ENCODE peak calls at places on chromosomes 11 and 22, in ten cellular contexts. One of them, this sample, is unnamed.

GRCh38 chr11:78000193-78000592 is 5.7 kb upstream of the INTS4 start:
- DNase-seq in spleen: no peak
- DNase-seq in right lobe of liver: no peak
- DNase-seq in lung: peak
- DNase-seq in Peyer's patch: peak
- DNase-seq in PC-3: peak
- DNase-seq in fibroblast of the aortic adventitia: peak
- DNase-seq in tibial nerve: no peak
- DNase-seq in endodermal cell: peak
- DNase-seq in HepG2: peak
- DNase-seq in this sample: peak

GRCh38 chr11:116993599-116993998 is 104.6 kb downstream of the SIK3 start:
- DNase-seq in spleen: no peak
- DNase-seq in right lobe of liver: no peak
- DNase-seq in lung: no peak
- DNase-seq in Peyer's patch: no peak
- DNase-seq in PC-3: no peak
- DNase-seq in fibroblast of the aortic adventitia: no peak
- DNase-seq in tibial nerve: no peak
- DNase-seq in endodermal cell: no peak
- DNase-seq in HepG2: no peak
- DNase-seq in this sample: no peak

GRCh38 chr11:119491753-119492455 is 68.9 kb upstream of the THY1 start:
- DNase-seq in spleen: peak
- DNase-seq in right lobe of liver: no peak
- DNase-seq in lung: no peak
- DNase-seq in Peyer's patch: no peak
- DNase-seq in PC-3: peak
- DNase-seq in fibroblast of the aortic adventitia: peak
- DNase-seq in tibial nerve: no peak
- DNase-seq in endodermal cell: peak
- DNase-seq in HepG2: no peak
- DNase-seq in this sample: no peak

GRCh38 chr11:34204396-34205279 is 99.2 kb downstream of the NAT10 start:
- DNase-seq in spleen: no peak
- DNase-seq in right lobe of liver: no peak
- DNase-seq in lung: no peak
- DNase-seq in Peyer's patch: peak
- DNase-seq in PC-3: peak
- DNase-seq in fibroblast of the aortic adventitia: no peak
- DNase-seq in tibial nerve: no peak
- DNase-seq in endodermal cell: no peak
- DNase-seq in HepG2: peak
- DNase-seq in this sample: no peak

GRCh38 chr11:73218106-73218829 is at the start of gene P2RY2:
- DNase-seq in spleen: peak
- DNase-seq in right lobe of liver: peak
- DNase-seq in lung: peak
- DNase-seq in Peyer's patch: peak
- DNase-seq in PC-3: peak
- DNase-seq in fibroblast of the aortic adventitia: no peak
- DNase-seq in tibial nerve: no peak
- DNase-seq in endodermal cell: peak
- DNase-seq in HepG2: peak
- DNase-seq in this sample: no peak

GRCh38 chr22:35397095-35397904 is 2.6 kb upstream of the MCM5 start:
- DNase-seq in spleen: no peak
- DNase-seq in right lobe of liver: peak
- DNase-seq in lung: no peak
- DNase-seq in Peyer's patch: no peak
- DNase-seq in PC-3: no peak
- DNase-seq in fibroblast of the aortic adventitia: no peak
- DNase-seq in tibial nerve: no peak
- DNase-seq in endodermal cell: no peak
- DNase-seq in HepG2: peak
- DNase-seq in this sample: no peak

GRCh38 chr11:34318111-34319037 is 39.4 kb downstream of the ABTB2 start:
- DNase-seq in spleen: no peak
- DNase-seq in right lobe of liver: peak
- DNase-seq in lung: no peak
- DNase-seq in Peyer's patch: peak
- DNase-seq in PC-3: peak
- DNase-seq in fibroblast of the aortic adventitia: peak
- DNase-seq in tibial nerve: no peak
- DNase-seq in endodermal cell: no peak
- DNase-seq in HepG2: peak
- DNase-seq in this sample: no peak

GRCh38 chr11:7540830-7541555 is 27.2 kb downstream of the PPFIBP2 start:
- DNase-seq in spleen: no peak
- DNase-seq in right lobe of liver: no peak
- DNase-seq in lung: no peak
- DNase-seq in Peyer's patch: no peak
- DNase-seq in PC-3: no peak
- DNase-seq in fibroblast of the aortic adventitia: no peak
- DNase-seq in tibial nerve: no peak
- DNase-seq in endodermal cell: no peak
- DNase-seq in HepG2: no peak
- DNase-seq in this sample: no peak

GRCh38 chr22:46297151-46297819 is 615 bp downstream of the GTSE1 start:
- DNase-seq in spleen: no peak
- DNase-seq in right lobe of liver: peak
- DNase-seq in lung: no peak
- DNase-seq in Peyer's patch: no peak
- DNase-seq in PC-3: peak
- DNase-seq in fibroblast of the aortic adventitia: peak
- DNase-seq in tibial nerve: no peak
- DNase-seq in endodermal cell: peak
- DNase-seq in HepG2: peak
- DNase-seq in this sample: no peak

GRCh38 chr22:47295226-47295901 is 532.9 kb downstream of the TBC1D22A start:
- DNase-seq in spleen: no peak
- DNase-seq in right lobe of liver: no peak
- DNase-seq in lung: no peak
- DNase-seq in Peyer's patch: peak
- DNase-seq in PC-3: no peak
- DNase-seq in fibroblast of the aortic adventitia: no peak
- DNase-seq in tibial nerve: no peak
- DNase-seq in endodermal cell: peak
- DNase-seq in HepG2: no peak
- DNase-seq in this sample: no peak

GRCh38 chr11:100851584-100852152 is 164.6 kb downstream of the ARHGAP42 start:
- DNase-seq in spleen: no peak
- DNase-seq in right lobe of liver: no peak
- DNase-seq in lung: no peak
- DNase-seq in Peyer's patch: no peak
- DNase-seq in PC-3: peak
- DNase-seq in fibroblast of the aortic adventitia: no peak
- DNase-seq in tibial nerve: no peak
- DNase-seq in endodermal cell: no peak
- DNase-seq in HepG2: no peak
- DNase-seq in this sample: no peak

GRCh38 chr11:1652026-1652425 is 22.5 kb downstream of the KRTAP5-5 start:
- DNase-seq in spleen: peak
- DNase-seq in right lobe of liver: no peak
- DNase-seq in lung: no peak
- DNase-seq in Peyer's patch: peak
- DNase-seq in PC-3: no peak
- DNase-seq in fibroblast of the aortic adventitia: no peak
- DNase-seq in tibial nerve: no peak
- DNase-seq in endodermal cell: no peak
- DNase-seq in HepG2: no peak
- DNase-seq in this sample: no peak

GRCh38 chr11:61774441-61774840 is 18.0 kb downstream of the TMEM258 start:
- DNase-seq in spleen: no peak
- DNase-seq in right lobe of liver: no peak
- DNase-seq in lung: no peak
- DNase-seq in Peyer's patch: no peak
- DNase-seq in PC-3: no peak
- DNase-seq in fibroblast of the aortic adventitia: no peak
- DNase-seq in tibial nerve: no peak
- DNase-seq in endodermal cell: no peak
- DNase-seq in HepG2: no peak
- DNase-seq in this sample: no peak

GRCh38 chr22:19522881-19523239 is 1.4 kb downstream of the CLDN5 start:
- DNase-seq in spleen: no peak
- DNase-seq in right lobe of liver: no peak
- DNase-seq in lung: no peak
- DNase-seq in Peyer's patch: no peak
- DNase-seq in PC-3: no peak
- DNase-seq in fibroblast of the aortic adventitia: no peak
- DNase-seq in tibial nerve: no peak
- DNase-seq in endodermal cell: no peak
- DNase-seq in HepG2: no peak
- DNase-seq in this sample: no peak
- H3K4me3 ChIP-seq in spleen: peak
- H3K4me3 ChIP-seq in right lobe of liver: peak
- H3K4me3 ChIP-seq in lung: peak
- H3K4me3 ChIP-seq in Peyer's patch: no peak
- H3K4me3 ChIP-seq in PC-3: no peak
- H3K4me3 ChIP-seq in fibroblast of the aortic adventitia: no peak
- H3K4me3 ChIP-seq in tibial nerve: peak
- H3K4me3 ChIP-seq in endodermal cell: no peak
- H3K4me3 ChIP-seq in HepG2: no peak
- H3K4me3 ChIP-seq in this sample: no peak

GRCh38 chr11:13701506-13701905 is 33.0 kb downstream of the FAR1 start:
- DNase-seq in spleen: no peak
- DNase-seq in right lobe of liver: no peak
- DNase-seq in lung: no peak
- DNase-seq in Peyer's patch: no peak
- DNase-seq in PC-3: no peak
- DNase-seq in fibroblast of the aortic adventitia: no peak
- DNase-seq in tibial nerve: no peak
- DNase-seq in endodermal cell: no peak
- DNase-seq in HepG2: peak
- DNase-seq in this sample: no peak
- TF ChIP-seq CTCF in spleen: no peak
- TF ChIP-seq CTCF in right lobe of liver: no peak
- TF ChIP-seq CTCF in lung: no peak
- TF ChIP-seq CTCF in Peyer's patch: no peak
- TF ChIP-seq CTCF in PC-3: peak
- TF ChIP-seq CTCF in fibroblast of the aortic adventitia: no peak
- TF ChIP-seq CTCF in tibial nerve: no peak
- TF ChIP-seq CTCF in endodermal cell: peak
- TF ChIP-seq CTCF in HepG2: no peak
- TF ChIP-seq CTCF in this sample: no peak

DNA sequence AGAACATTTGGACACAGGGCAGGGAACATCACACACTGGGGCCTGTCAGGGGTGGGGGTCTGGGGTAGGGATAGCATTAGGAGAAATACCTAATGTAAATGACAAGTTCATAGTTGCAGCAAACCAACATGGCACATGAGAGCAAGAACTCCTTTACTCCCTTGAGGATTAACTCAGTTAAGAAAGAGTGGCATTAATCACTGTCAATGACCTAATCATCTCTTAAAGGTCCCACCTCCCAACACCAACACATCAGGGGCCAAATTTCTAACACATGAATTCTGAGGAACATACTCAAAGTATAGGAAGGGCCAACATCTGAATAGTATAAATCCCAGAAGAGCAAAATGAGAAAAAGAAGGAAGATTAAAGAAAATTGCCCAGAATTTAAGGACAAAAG is 272.9 kb downstream of the SWAP70 start:
- DNase-seq in spleen: no peak
- DNase-seq in right lobe of liver: no peak
- DNase-seq in lung: no peak
- DNase-seq in Peyer's patch: no peak
- DNase-seq in PC-3: no peak
- DNase-seq in fibroblast of the aortic adventitia: no peak
- DNase-seq in tibial nerve: no peak
- DNase-seq in endodermal cell: no peak
- DNase-seq in HepG2: no peak
- DNase-seq in this sample: no peak
- H3K4me3 ChIP-seq in spleen: no peak
- H3K4me3 ChIP-seq in right lobe of liver: no peak
- H3K4me3 ChIP-seq in lung: no peak
- H3K4me3 ChIP-seq in Peyer's patch: no peak
- H3K4me3 ChIP-seq in PC-3: no peak
- H3K4me3 ChIP-seq in fibroblast of the aortic adventitia: no peak
- H3K4me3 ChIP-seq in tibial nerve: no peak
- H3K4me3 ChIP-seq in endodermal cell: no peak
- H3K4me3 ChIP-seq in HepG2: no peak
- H3K4me3 ChIP-seq in this sample: no peak

GRCh38 chr11:65014146-65014960 is at the start of gene ARL2:
- DNase-seq in spleen: peak
- DNase-seq in right lobe of liver: no peak
- DNase-seq in lung: no peak
- DNase-seq in Peyer's patch: no peak
- DNase-seq in PC-3: no peak
- DNase-seq in fibroblast of the aortic adventitia: no peak
- DNase-seq in tibial nerve: no peak
- DNase-seq in endodermal cell: no peak
- DNase-seq in HepG2: peak
- DNase-seq in this sample: no peak

GRCh38 chr11:65013692-65014145 is 241 bp upstream of the ARL2 start:
- DNase-seq in spleen: peak
- DNase-seq in right lobe of liver: peak
- DNase-seq in lung: peak
- DNase-seq in Peyer's patch: peak
- DNase-seq in PC-3: peak
- DNase-seq in fibroblast of the aortic adventitia: peak
- DNase-seq in tibial nerve: peak
- DNase-seq in endodermal cell: peak
- DNase-seq in HepG2: no peak
- DNase-seq in this sample: peak

GRCh38 chr11:65008873-65009272 is 5.1 kb upstream of the ARL2 start:
- DNase-seq in spleen: no peak
- DNase-seq in right lobe of liver: no peak
- DNase-seq in lung: no peak
- DNase-seq in Peyer's patch: no peak
- DNase-seq in PC-3: no peak
- DNase-seq in fibroblast of the aortic adventitia: no peak
- DNase-seq in tibial nerve: no peak
- DNase-seq in endodermal cell: no peak
- DNase-seq in HepG2: no peak
- DNase-seq in this sample: no peak

GRCh38 chr11:65016705-65017104 is 2.7 kb downstream of the ARL2 start:
- DNase-seq in spleen: no peak
- DNase-seq in right lobe of liver: no peak
- DNase-seq in lung: no peak
- DNase-seq in Peyer's patch: no peak
- DNase-seq in PC-3: no peak
- DNase-seq in fibroblast of the aortic adventitia: no peak
- DNase-seq in tibial nerve: no peak
- DNase-seq in endodermal cell: peak
- DNase-seq in HepG2: no peak
- DNase-seq in this sample: no peak

DNA sequence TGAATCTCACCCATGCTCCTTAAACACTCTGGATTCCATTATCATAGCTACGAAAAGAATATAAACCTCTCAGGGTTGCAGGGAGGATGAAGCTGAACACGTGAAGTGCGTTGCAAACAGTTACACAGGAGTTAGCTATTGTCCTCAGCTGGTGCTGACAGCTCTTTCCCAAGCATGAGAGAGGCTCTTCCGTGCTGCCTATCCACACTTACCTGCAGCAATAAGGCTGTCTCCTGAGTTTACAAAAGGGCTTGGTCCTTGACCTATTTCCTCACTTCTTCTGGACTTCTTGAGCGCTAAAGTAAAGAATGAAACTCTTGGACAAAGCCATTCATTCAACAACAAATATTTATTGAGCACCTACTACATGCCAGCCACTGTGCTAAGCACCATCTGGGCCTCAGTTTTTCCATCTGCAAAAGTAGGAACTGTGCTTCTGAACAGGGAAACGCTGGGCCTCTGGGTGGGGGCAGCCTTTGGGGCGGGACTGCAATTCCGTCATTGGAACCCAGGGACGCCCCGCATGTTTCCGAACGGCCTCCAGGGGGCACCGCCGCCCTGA is 749 bp upstream of the ARL2 start:
- DNase-seq in spleen: peak
- DNase-seq in right lobe of liver: peak
- DNase-seq in lung: peak
- DNase-seq in Peyer's patch: peak
- DNase-seq in PC-3: peak
- DNase-seq in fibroblast of the aortic adventitia: peak
- DNase-seq in tibial nerve: peak
- DNase-seq in endodermal cell: peak
- DNase-seq in HepG2: peak
- DNase-seq in this sample: peak
- TF ChIP-seq CTCF in spleen: peak
- TF ChIP-seq CTCF in right lobe of liver: no peak
- TF ChIP-seq CTCF in lung: peak
- TF ChIP-seq CTCF in Peyer's patch: peak
- TF ChIP-seq CTCF in PC-3: peak
- TF ChIP-seq CTCF in fibroblast of the aortic adventitia: peak
- TF ChIP-seq CTCF in tibial nerve: peak
- TF ChIP-seq CTCF in endodermal cell: peak
- TF ChIP-seq CTCF in HepG2: peak
- TF ChIP-seq CTCF in this sample: peak

This sample was measured in HFF-Myc.